ENCODE peak calls at places on chromosomes 16 and 17, in five cellular contexts. One of them, this sample, is unnamed.

GRCh38 chr17:58352843-58353719 is 1.1 kb upstream of the SUPT4H1 start:
- DNase-seq in GM23338: peak; percentile 83
- DNase-seq in stimulated activated CD4-positive, alpha-beta T cell treated with anti-CD3 and anti-CD28 coated beads, TNF-alpha, amount 100 ng/mL, for 1 hour: no peak
- DNase-seq in C1 segment of cervical spinal cord: no peak
- DNase-seq in skeletal muscle cell: no peak
- DNase-seq in this sample: peak; percentile 86

GRCh38 chr16:48542020-48542473 is 67.9 kb downstream of the N4BP1 start:
- DNase-seq in GM23338: peak; percentile 36
- DNase-seq in stimulated activated CD4-positive, alpha-beta T cell treated with anti-CD3 and anti-CD28 coated beads, TNF-alpha, amount 100 ng/mL, for 1 hour: no peak
- DNase-seq in C1 segment of cervical spinal cord: peak; percentile 60
- DNase-seq in skeletal muscle cell: no peak
- DNase-seq in this sample: no peak

GRCh38 chr17:49106366-49107210 is 26.0 kb upstream of the B4GALNT2 start:
- DNase-seq in GM23338: peak; percentile 22
- DNase-seq in stimulated activated CD4-positive, alpha-beta T cell treated with anti-CD3 and anti-CD28 coated beads, TNF-alpha, amount 100 ng/mL, for 1 hour: no peak
- DNase-seq in C1 segment of cervical spinal cord: no peak
- DNase-seq in skeletal muscle cell: no peak
- DNase-seq in this sample: peak; percentile 86

GRCh38 chr17:72538443-72538842 is 417.6 kb downstream of the SOX9 start:
- DNase-seq in GM23338: no peak
- DNase-seq in stimulated activated CD4-positive, alpha-beta T cell treated with anti-CD3 and anti-CD28 coated beads, TNF-alpha, amount 100 ng/mL, for 1 hour: no peak
- DNase-seq in C1 segment of cervical spinal cord: no peak
- DNase-seq in skeletal muscle cell: no peak
- DNase-seq in this sample: peak; percentile 36

GRCh38 chr16:71426069-71426879 is 15.6 kb downstream of the TLE7 start:
- DNase-seq in GM23338: peak; percentile 95
- DNase-seq in stimulated activated CD4-positive, alpha-beta T cell treated with anti-CD3 and anti-CD28 coated beads, TNF-alpha, amount 100 ng/mL, for 1 hour: no peak
- DNase-seq in C1 segment of cervical spinal cord: no peak
- DNase-seq in skeletal muscle cell: peak; percentile 38
- DNase-seq in this sample: peak; percentile 96

GRCh38 chr16:466651-467050 is 41.2 kb downstream of the RAB11FIP3 start:
- DNase-seq in GM23338: no peak
- DNase-seq in stimulated activated CD4-positive, alpha-beta T cell treated with anti-CD3 and anti-CD28 coated beads, TNF-alpha, amount 100 ng/mL, for 1 hour: no peak
- DNase-seq in C1 segment of cervical spinal cord: no peak
- DNase-seq in skeletal muscle cell: no peak
- DNase-seq in this sample: no peak

GRCh38 chr16:71526111-71526998 is at the start of gene CHST4:
- DNase-seq in GM23338: peak; percentile 93
- DNase-seq in stimulated activated CD4-positive, alpha-beta T cell treated with anti-CD3 and anti-CD28 coated beads, TNF-alpha, amount 100 ng/mL, for 1 hour: no peak
- DNase-seq in C1 segment of cervical spinal cord: no peak
- DNase-seq in skeletal muscle cell: peak; percentile 31
- DNase-seq in this sample: peak; percentile 94

GRCh38 chr17:56866076-56866475 is 32.1 kb downstream of the DGKE start:
- DNase-seq in GM23338: no peak
- DNase-seq in stimulated activated CD4-positive, alpha-beta T cell treated with anti-CD3 and anti-CD28 coated beads, TNF-alpha, amount 100 ng/mL, for 1 hour: no peak
- DNase-seq in C1 segment of cervical spinal cord: no peak
- DNase-seq in skeletal muscle cell: no peak
- DNase-seq in this sample: peak; percentile 45

GRCh38 chr16:57500578-57501111 is 14.4 kb upstream of the DOK4 start:
- DNase-seq in GM23338: no peak
- DNase-seq in stimulated activated CD4-positive, alpha-beta T cell treated with anti-CD3 and anti-CD28 coated beads, TNF-alpha, amount 100 ng/mL, for 1 hour: no peak
- DNase-seq in C1 segment of cervical spinal cord: no peak
- DNase-seq in skeletal muscle cell: no peak
- DNase-seq in this sample: peak; percentile 90

GRCh38 chr17:53722407-53722806 is 100.3 kb upstream of the KIF2B start:
- DNase-seq in GM23338: no peak
- DNase-seq in stimulated activated CD4-positive, alpha-beta T cell treated with anti-CD3 and anti-CD28 coated beads, TNF-alpha, amount 100 ng/mL, for 1 hour: no peak
- DNase-seq in C1 segment of cervical spinal cord: no peak
- DNase-seq in skeletal muscle cell: peak; percentile 99
- DNase-seq in this sample: no peak

GRCh38 chr17:34503804-34504203 is 75.6 kb upstream of the TMEM132E start:
- DNase-seq in GM23338: no peak
- DNase-seq in stimulated activated CD4-positive, alpha-beta T cell treated with anti-CD3 and anti-CD28 coated beads, TNF-alpha, amount 100 ng/mL, for 1 hour: no peak
- DNase-seq in C1 segment of cervical spinal cord: peak; percentile 8
- DNase-seq in skeletal muscle cell: no peak
- DNase-seq in this sample: no peak

GRCh38 chr17:50099003-50099402 is 3.9 kb downstream of the PDK2 start:
- DNase-seq in GM23338: no peak
- DNase-seq in stimulated activated CD4-positive, alpha-beta T cell treated with anti-CD3 and anti-CD28 coated beads, TNF-alpha, amount 100 ng/mL, for 1 hour: no peak
- DNase-seq in C1 segment of cervical spinal cord: no peak
- DNase-seq in skeletal muscle cell: no peak
- DNase-seq in this sample: no peak

GRCh38 chr16:88062341-88062861 is 111.2 kb downstream of the BANP start:
- DNase-seq in GM23338: no peak
- DNase-seq in stimulated activated CD4-positive, alpha-beta T cell treated with anti-CD3 and anti-CD28 coated beads, TNF-alpha, amount 100 ng/mL, for 1 hour: no peak
- DNase-seq in C1 segment of cervical spinal cord: peak; percentile 9
- DNase-seq in skeletal muscle cell: peak; percentile 38
- DNase-seq in this sample: peak; percentile 70

GRCh38 chr17:13113821-13114525 is 96.1 kb upstream of the ELAC2 start:
- DNase-seq in GM23338: no peak
- DNase-seq in stimulated activated CD4-positive, alpha-beta T cell treated with anti-CD3 and anti-CD28 coated beads, TNF-alpha, amount 100 ng/mL, for 1 hour: no peak
- DNase-seq in C1 segment of cervical spinal cord: no peak
- DNase-seq in skeletal muscle cell: no peak
- DNase-seq in this sample: no peak

GRCh38 chr17:61345081-61345480 is 54.6 kb upstream of the TBX2 start:
- DNase-seq in GM23338: no peak
- DNase-seq in stimulated activated CD4-positive, alpha-beta T cell treated with anti-CD3 and anti-CD28 coated beads, TNF-alpha, amount 100 ng/mL, for 1 hour: no peak
- DNase-seq in C1 segment of cervical spinal cord: no peak
- DNase-seq in skeletal muscle cell: no peak
- DNase-seq in this sample: no peak

GRCh38 chr16:30874244-30874820 is 19.5 kb downstream of the BCL7C start:
- DNase-seq in GM23338: peak; percentile 70
- DNase-seq in stimulated activated CD4-positive, alpha-beta T cell treated with anti-CD3 and anti-CD28 coated beads, TNF-alpha, amount 100 ng/mL, for 1 hour: no peak
- DNase-seq in C1 segment of cervical spinal cord: no peak
- DNase-seq in skeletal muscle cell: no peak
- DNase-seq in this sample: peak; percentile 69

GRCh38 chr17:80917716-80918560 is 73.7 kb upstream of the CHMP6 start:
- DNase-seq in GM23338: no peak
- DNase-seq in stimulated activated CD4-positive, alpha-beta T cell treated with anti-CD3 and anti-CD28 coated beads, TNF-alpha, amount 100 ng/mL, for 1 hour: no peak
- DNase-seq in C1 segment of cervical spinal cord: no peak
- DNase-seq in skeletal muscle cell: no peak
- DNase-seq in this sample: no peak

GRCh38 chr16:8370374-8371015 is 219.8 kb downstream of the TMEM114 start:
- DNase-seq in GM23338: peak; percentile 27
- DNase-seq in stimulated activated CD4-positive, alpha-beta T cell treated with anti-CD3 and anti-CD28 coated beads, TNF-alpha, amount 100 ng/mL, for 1 hour: no peak
- DNase-seq in C1 segment of cervical spinal cord: no peak
- DNase-seq in skeletal muscle cell: no peak
- DNase-seq in this sample: peak; percentile 10

GRCh38 chr17:82790391-82790790 is 38.5 kb downstream of the TBCD start:
- DNase-seq in GM23338: no peak
- DNase-seq in stimulated activated CD4-positive, alpha-beta T cell treated with anti-CD3 and anti-CD28 coated beads, TNF-alpha, amount 100 ng/mL, for 1 hour: no peak
- DNase-seq in C1 segment of cervical spinal cord: no peak
- DNase-seq in skeletal muscle cell: no peak
- DNase-seq in this sample: no peak

GRCh38 chr16:51825740-51826139 is 674.7 kb upstream of the SALL1 start:
- DNase-seq in GM23338: no peak
- DNase-seq in stimulated activated CD4-positive, alpha-beta T cell treated with anti-CD3 and anti-CD28 coated beads, TNF-alpha, amount 100 ng/mL, for 1 hour: no peak
- DNase-seq in C1 segment of cervical spinal cord: no peak
- DNase-seq in skeletal muscle cell: no peak
- DNase-seq in this sample: no peak